ENCODE peak calls at places on chromosomes 16 and 17, in nine cellular contexts. One of them, this sample, is unnamed.

GRCh38 chr16:16148755-16149154 is 74.5 kb downstream of the ABCC6 start:
- DNase-seq in activated CD4-positive, alpha-beta T cell treated with anti-CD3 and anti-CD28 coated beads, Interleukin-2, amount 50 U/mL, for 1 hour: no peak
- DNase-seq in uterus: no peak
- DNase-seq in SHP77 treated with DMSO at 0.1 percent for 48 hours: no peak
- DNase-seq in activated gamma-delta T cell treated with anti-CD3 and anti-CD28 coated beads, Interleukin-2, amount 50 U/mL, for 16 hours: no peak
- DNase-seq in activated CD8-positive, alpha-beta T cell treated with anti-CD3 and anti-CD28 coated beads for 36 hours: no peak
- DNase-seq in left cardiac atrium: no peak
- DNase-seq in tibial artery: no peak
- DNase-seq in SK-N-MC: no peak
- DNase-seq in this sample: no peak

GRCh38 chr17:81126281-81127132 is 38.8 kb upstream of the PVALEF start:
- DNase-seq in activated CD4-positive, alpha-beta T cell treated with anti-CD3 and anti-CD28 coated beads, Interleukin-2, amount 50 U/mL, for 1 hour: no peak
- DNase-seq in uterus: no peak
- DNase-seq in SHP77 treated with DMSO at 0.1 percent for 48 hours: no peak
- DNase-seq in activated gamma-delta T cell treated with anti-CD3 and anti-CD28 coated beads, Interleukin-2, amount 50 U/mL, for 16 hours: no peak
- DNase-seq in activated CD8-positive, alpha-beta T cell treated with anti-CD3 and anti-CD28 coated beads for 36 hours: no peak
- DNase-seq in left cardiac atrium: no peak
- DNase-seq in tibial artery: no peak
- DNase-seq in SK-N-MC: no peak
- DNase-seq in this sample: no peak

GRCh38 chr17:50352072-50352692 is 6.3 kb downstream of the XYLT2 start:
- DNase-seq in activated CD4-positive, alpha-beta T cell treated with anti-CD3 and anti-CD28 coated beads, Interleukin-2, amount 50 U/mL, for 1 hour: no peak
- DNase-seq in uterus: no peak
- DNase-seq in SHP77 treated with DMSO at 0.1 percent for 48 hours: no peak
- DNase-seq in activated gamma-delta T cell treated with anti-CD3 and anti-CD28 coated beads, Interleukin-2, amount 50 U/mL, for 16 hours: no peak
- DNase-seq in activated CD8-positive, alpha-beta T cell treated with anti-CD3 and anti-CD28 coated beads for 36 hours: no peak
- DNase-seq in left cardiac atrium: no peak
- DNase-seq in tibial artery: no peak
- DNase-seq in SK-N-MC: no peak
- DNase-seq in this sample: no peak

GRCh38 chr17:40303706-40304450 is 5.1 kb upstream of the RARA start:
- DNase-seq in activated CD4-positive, alpha-beta T cell treated with anti-CD3 and anti-CD28 coated beads, Interleukin-2, amount 50 U/mL, for 1 hour: no peak
- DNase-seq in uterus: peak
- DNase-seq in SHP77 treated with DMSO at 0.1 percent for 48 hours: no peak
- DNase-seq in activated gamma-delta T cell treated with anti-CD3 and anti-CD28 coated beads, Interleukin-2, amount 50 U/mL, for 16 hours: no peak
- DNase-seq in activated CD8-positive, alpha-beta T cell treated with anti-CD3 and anti-CD28 coated beads for 36 hours: no peak
- DNase-seq in left cardiac atrium: no peak
- DNase-seq in tibial artery: no peak
- DNase-seq in SK-N-MC: no peak
- DNase-seq in this sample: no peak

GRCh38 chr17:67360880-67361279 is 5.5 kb downstream of the PSMD12 start:
- DNase-seq in activated CD4-positive, alpha-beta T cell treated with anti-CD3 and anti-CD28 coated beads, Interleukin-2, amount 50 U/mL, for 1 hour: no peak
- DNase-seq in uterus: no peak
- DNase-seq in SHP77 treated with DMSO at 0.1 percent for 48 hours: no peak
- DNase-seq in activated gamma-delta T cell treated with anti-CD3 and anti-CD28 coated beads, Interleukin-2, amount 50 U/mL, for 16 hours: no peak
- DNase-seq in activated CD8-positive, alpha-beta T cell treated with anti-CD3 and anti-CD28 coated beads for 36 hours: no peak
- DNase-seq in left cardiac atrium: no peak
- DNase-seq in tibial artery: no peak
- DNase-seq in SK-N-MC: no peak
- DNase-seq in this sample: no peak

GRCh38 chr17:40340880-40341807 is 23.4 kb downstream of the GJD3 start:
- DNase-seq in activated CD4-positive, alpha-beta T cell treated with anti-CD3 and anti-CD28 coated beads, Interleukin-2, amount 50 U/mL, for 1 hour: peak
- DNase-seq in uterus: peak
- DNase-seq in SHP77 treated with DMSO at 0.1 percent for 48 hours: no peak
- DNase-seq in activated gamma-delta T cell treated with anti-CD3 and anti-CD28 coated beads, Interleukin-2, amount 50 U/mL, for 16 hours: peak
- DNase-seq in activated CD8-positive, alpha-beta T cell treated with anti-CD3 and anti-CD28 coated beads for 36 hours: peak
- DNase-seq in left cardiac atrium: peak
- DNase-seq in tibial artery: peak
- DNase-seq in SK-N-MC: no peak
- DNase-seq in this sample: peak

GRCh38 chr17:17440938-17441730 is 35.7 kb upstream of the MED9 start:
- DNase-seq in activated CD4-positive, alpha-beta T cell treated with anti-CD3 and anti-CD28 coated beads, Interleukin-2, amount 50 U/mL, for 1 hour: no peak
- DNase-seq in uterus: no peak
- DNase-seq in SHP77 treated with DMSO at 0.1 percent for 48 hours: no peak
- DNase-seq in activated gamma-delta T cell treated with anti-CD3 and anti-CD28 coated beads, Interleukin-2, amount 50 U/mL, for 16 hours: no peak
- DNase-seq in activated CD8-positive, alpha-beta T cell treated with anti-CD3 and anti-CD28 coated beads for 36 hours: no peak
- DNase-seq in left cardiac atrium: no peak
- DNase-seq in tibial artery: no peak
- DNase-seq in SK-N-MC: no peak
- DNase-seq in this sample: no peak

GRCh38 chr16:77877712-77878111 is 89.3 kb downstream of the VAT1L start:
- DNase-seq in activated CD4-positive, alpha-beta T cell treated with anti-CD3 and anti-CD28 coated beads, Interleukin-2, amount 50 U/mL, for 1 hour: no peak
- DNase-seq in uterus: no peak
- DNase-seq in SHP77 treated with DMSO at 0.1 percent for 48 hours: no peak
- DNase-seq in activated gamma-delta T cell treated with anti-CD3 and anti-CD28 coated beads, Interleukin-2, amount 50 U/mL, for 16 hours: no peak
- DNase-seq in activated CD8-positive, alpha-beta T cell treated with anti-CD3 and anti-CD28 coated beads for 36 hours: no peak
- DNase-seq in left cardiac atrium: no peak
- DNase-seq in tibial artery: no peak
- DNase-seq in SK-N-MC: no peak
- DNase-seq in this sample: no peak

GRCh38 chr17:73998246-73999220 is 204.9 kb upstream of the RPL38 start:
- DNase-seq in activated CD4-positive, alpha-beta T cell treated with anti-CD3 and anti-CD28 coated beads, Interleukin-2, amount 50 U/mL, for 1 hour: peak
- DNase-seq in uterus: peak
- DNase-seq in SHP77 treated with DMSO at 0.1 percent for 48 hours: peak
- DNase-seq in activated gamma-delta T cell treated with anti-CD3 and anti-CD28 coated beads, Interleukin-2, amount 50 U/mL, for 16 hours: peak
- DNase-seq in activated CD8-positive, alpha-beta T cell treated with anti-CD3 and anti-CD28 coated beads for 36 hours: peak
- DNase-seq in left cardiac atrium: no peak
- DNase-seq in tibial artery: no peak
- DNase-seq in SK-N-MC: no peak
- DNase-seq in this sample: peak

GRCh38 chr17:50218071-50218759 is 16.8 kb upstream of the COL1A1 start:
- DNase-seq in activated CD4-positive, alpha-beta T cell treated with anti-CD3 and anti-CD28 coated beads, Interleukin-2, amount 50 U/mL, for 1 hour: no peak
- DNase-seq in uterus: no peak
- DNase-seq in SHP77 treated with DMSO at 0.1 percent for 48 hours: no peak
- DNase-seq in activated gamma-delta T cell treated with anti-CD3 and anti-CD28 coated beads, Interleukin-2, amount 50 U/mL, for 16 hours: no peak
- DNase-seq in activated CD8-positive, alpha-beta T cell treated with anti-CD3 and anti-CD28 coated beads for 36 hours: no peak
- DNase-seq in left cardiac atrium: no peak
- DNase-seq in tibial artery: no peak
- DNase-seq in SK-N-MC: no peak
- DNase-seq in this sample: no peak

GRCh38 chr16:17307501-17307900 is 163.3 kb downstream of the XYLT1 start:
- DNase-seq in activated CD4-positive, alpha-beta T cell treated with anti-CD3 and anti-CD28 coated beads, Interleukin-2, amount 50 U/mL, for 1 hour: no peak
- DNase-seq in uterus: no peak
- DNase-seq in SHP77 treated with DMSO at 0.1 percent for 48 hours: no peak
- DNase-seq in activated gamma-delta T cell treated with anti-CD3 and anti-CD28 coated beads, Interleukin-2, amount 50 U/mL, for 16 hours: no peak
- DNase-seq in activated CD8-positive, alpha-beta T cell treated with anti-CD3 and anti-CD28 coated beads for 36 hours: no peak
- DNase-seq in left cardiac atrium: no peak
- DNase-seq in tibial artery: no peak
- DNase-seq in SK-N-MC: no peak
- DNase-seq in this sample: no peak

GRCh38 chr17:59760164-59760563 is 52.7 kb downstream of the VMP1 start:
- DNase-seq in activated CD4-positive, alpha-beta T cell treated with anti-CD3 and anti-CD28 coated beads, Interleukin-2, amount 50 U/mL, for 1 hour: no peak
- DNase-seq in uterus: no peak
- DNase-seq in SHP77 treated with DMSO at 0.1 percent for 48 hours: no peak
- DNase-seq in activated gamma-delta T cell treated with anti-CD3 and anti-CD28 coated beads, Interleukin-2, amount 50 U/mL, for 16 hours: no peak
- DNase-seq in activated CD8-positive, alpha-beta T cell treated with anti-CD3 and anti-CD28 coated beads for 36 hours: no peak
- DNase-seq in left cardiac atrium: no peak
- DNase-seq in tibial artery: no peak
- DNase-seq in SK-N-MC: no peak
- DNase-seq in this sample: no peak

This sample was measured in glutamatergic neuron.